ENCODE peak calls at places on chromosomes 16 and 17, in eight cellular contexts. G, U, Z, J, E, T, F and K are unnamed samples.

GRCh38 chr17:75695830-75696271 is 25.4 kb upstream of the ITGB4 start:
- DNase-seq in G (no peak), U (no peak), Z (peak; percentile 17), J (no peak), E (no peak), T (no peak), F (no peak), K (no peak)

GRCh38 chr17:65576939-65577338 is 15.5 kb upstream of the AXIN2 start:
- DNase-seq in G (no peak), U (no peak), Z (no peak), J (no peak), E (no peak), T (no peak), F (no peak), K (peak; percentile 98)

GRCh38 chr16:4288148-4288921 is 15.5 kb upstream of the TFAP4 start:
- DNase-seq in G (peak; percentile 86), U (no peak), Z (peak; percentile 13), J (peak; percentile 25), E (peak; percentile 65), T (peak; percentile 67), F (peak; percentile 86), K (peak; percentile 79)

GRCh38 chr16:10919003-10919351 is 23.3 kb downstream of the DEXI start:
- DNase-seq in G (no peak), U (no peak), Z (no peak), J (no peak), E (no peak), T (no peak), F (no peak), K (no peak)

GRCh38 chr17:82006468-82007227 is 16.0 kb downstream of the CENPX start:
- DNase-seq in G (no peak), U (no peak), Z (peak; percentile 38), J (no peak), E (no peak), T (no peak), F (no peak), K (no peak)

GRCh38 chr16:31073073-31073822 is 792 bp downstream of the ZNF668 start:
- DNase-seq in G (peak; percentile 92), U (peak; percentile 82), Z (peak; percentile 79), J (peak; percentile 81), E (peak; percentile 68), T (peak; percentile 77), F (peak; percentile 92), K (peak; percentile 96)

GRCh38 chr17:81391964-81392908 is 3.0 kb upstream of the BAHCC1 start:
- DNase-seq in G (no peak), U (no peak), Z (no peak), J (no peak), E (no peak), T (no peak), F (no peak), K (no peak)

GRCh38 chr16:66275795-66276428 is 90.6 kb upstream of the CDH5 start:
- DNase-seq in G (no peak), U (peak; percentile 67), Z (peak; percentile 74), J (peak; percentile 63), E (no peak), T (no peak), F (peak; percentile 65), K (peak; percentile 89)

GRCh38 chr17:81863123-81863675 is 2.9 kb upstream of the P4HB start:
- DNase-seq in G (no peak), U (no peak), Z (no peak), J (no peak), E (no peak), T (no peak), F (no peak), K (no peak)

GRCh38 chr16:89723279-89724250 is 2.2 kb downstream of the ZNF276 start:
- DNase-seq in G (peak; percentile 69), U (no peak), Z (no peak), J (no peak), E (peak; percentile 64), T (peak; percentile 55), F (no peak), K (no peak)

GRCh38 chr17:71966055-71966454 is 154.8 kb upstream of the SOX9 start:
- DNase-seq in G (no peak), U (no peak), Z (no peak), J (no peak), E (no peak), T (no peak), F (no peak), K (no peak)

GRCh38 chr17:17809527-17810373 is 27.0 kb downstream of the SREBF1 start:
- DNase-seq in G (no peak), U (no peak), Z (no peak), J (no peak), E (no peak), T (no peak), F (no peak), K (peak; percentile 93)

GRCh38 chr17:17849863-17850373 is 13.1 kb upstream of the SREBF1 start:
- DNase-seq in G (peak; percentile 55), U (no peak), Z (peak; percentile 17), J (peak; percentile 45), E (peak; percentile 27), T (peak; percentile 23), F (no peak), K (peak; percentile 75)

GRCh38 chr17:74298690-74299617 is 24.9 kb downstream of the DNAI2 start:
- DNase-seq in G (no peak), U (no peak), Z (no peak), J (no peak), E (no peak), T (no peak), F (no peak), K (no peak)

GRCh38 chr17:8103549-8103948 is 14.8 kb downstream of the ALOXE3 start:
- DNase-seq in G (no peak), U (no peak), Z (no peak), J (no peak), E (no peak), T (no peak), F (no peak), K (no peak)

GRCh38 chr17:79878346-79878745 is 39.1 kb upstream of the CBX4 start:
- DNase-seq in G (no peak), U (no peak), Z (no peak), J (no peak), E (no peak), T (no peak), F (no peak), K (no peak)